ENCODE peak calls at places on chromosomes 4 and X, in five cellular contexts. M is OCI-LY7, V is psoas muscle, P is lung, B is stomach. Z is an unnamed sample.

GRCh38 chrX:40154229-40154852 is 56.6 kb upstream of the BCOR start:
- DNase-seq in M (peak; percentile 20), V (no peak), P (no peak), B (no peak), Z (peak; percentile 60)

GRCh38 chr4:34953145-34953799 is 1291.0 kb downstream of the ARAP2 start:
- DNase-seq in M (no peak), V (no peak), P (no peak), B (no peak), Z (no peak)

GRCh38 chr4:143343276-143343831 is 6.7 kb downstream of the GAB1 start:
- DNase-seq in M (no peak), V (no peak), P (no peak), B (no peak), Z (no peak)

GRCh38 chr4:150402968-150403367 is 179.0 kb upstream of the MAB21L2 start:
- DNase-seq in M (peak; percentile 42), V (peak; percentile 15), P (no peak), B (peak; percentile 89), Z (peak; percentile 87)

GRCh38 chr4:17713779-17714178 is 67.6 kb downstream of the FAM184B start:
- DNase-seq in M (no peak), V (no peak), P (no peak), B (no peak), Z (no peak)

GRCh38 chrX:110944793-110945466 is 149.3 kb upstream of the CHRDL1 start:
- DNase-seq in M (no peak), V (no peak), P (no peak), B (peak; percentile 45), Z (peak; percentile 84)

GRCh38 chrX:68983004-68983857 is 154.4 kb downstream of the EFNB1 start:
- DNase-seq in M (no peak), V (no peak), P (no peak), B (no peak), Z (no peak)

GRCh38 chr4:1116837-1117236 is 3.5 kb upstream of the RNF212 start:
- DNase-seq in M (no peak), V (no peak), P (no peak), B (no peak), Z (peak; percentile 32)

GRCh38 chr4:8690216-8690786 is 97.7 kb downstream of the CPZ start:
- DNase-seq in M (no peak), V (no peak), P (no peak), B (no peak), Z (no peak)

GRCh38 chr4:6674500-6675149 is 19.1 kb upstream of the S100P start:
- DNase-seq in M (peak; percentile 72), V (no peak), P (no peak), B (peak; percentile 58), Z (peak; percentile 32)

GRCh38 chr4:52956691-52957090 is 94.6 kb downstream of the RASL11B start:
- DNase-seq in M (no peak), V (no peak), P (no peak), B (no peak), Z (no peak)

GRCh38 chr4:16894406-16894805 is 4.0 kb downstream of the LDB2 start:
- DNase-seq in M (no peak), V (no peak), P (no peak), B (no peak), Z (no peak)

GRCh38 chrX:133674726-133675470 is 259.6 kb upstream of the GPC4 start:
- DNase-seq in M (no peak), V (no peak), P (peak; percentile 44), B (peak; percentile 33), Z (no peak)

GRCh38 chr4:17230727-17231126 is 281.2 kb downstream of the QDPR start:
- DNase-seq in M (no peak), V (no peak), P (no peak), B (no peak), Z (no peak)

GRCh38 chr4:49032440-49033161 is 46.5 kb downstream of the CWH43 start:
- DNase-seq in M (peak; percentile 22), V (no peak), P (no peak), B (no peak), Z (no peak)
- H3K9me3 ChIP-seq in M (no peaks in the 10 kb centered on the region), V (no peaks in the 10 kb centered on the region), P (peaks cover 2% of the 10 kb centered on the region), B (no peaks in the 10 kb centered on the region), Z (no peaks in the 10 kb centered on the region)

DNA sequence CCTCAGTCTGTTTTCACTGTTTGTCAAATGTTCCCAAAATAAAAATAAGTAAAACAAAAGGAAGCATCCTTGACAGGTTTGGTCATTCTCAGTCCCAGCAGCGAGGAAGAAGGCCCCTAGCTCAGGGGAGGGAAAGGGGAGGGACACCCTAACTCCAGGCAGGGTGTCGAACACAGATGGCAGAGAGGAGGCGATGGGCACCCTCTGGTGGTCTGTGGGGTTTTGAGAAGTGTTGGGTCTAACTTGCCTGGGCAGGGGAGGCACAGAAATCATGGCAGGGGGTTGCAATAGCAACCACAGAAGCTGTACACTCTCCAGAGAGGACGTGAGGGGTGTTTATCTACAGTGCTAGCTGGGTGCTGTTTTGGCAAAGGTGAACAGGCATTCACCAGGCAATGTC is 229.8 kb upstream of the SFRP2 start:
- DNase-seq in M (no peak), V (no peak), P (no peak), B (no peak), Z (no peak)
- TF ChIP-seq CTCF in M (peak; percentile 22), V (no peak), P (no peak), B (no peak), Z (no peak)

GRCh38 chrX:20743054-20743453 is 476.3 kb upstream of the RPS6KA3 start:
- DNase-seq in M (no peak), V (no peak), P (no peak), B (no peak), Z (no peak)
- H3K4me1 ChIP-seq in M (no peaks in the 10 kb centered on the region), V (no peaks in the 10 kb centered on the region), P (no peaks in the 10 kb centered on the region), B (no peaks in the 10 kb centered on the region), Z (no peaks in the 10 kb centered on the region)

DNA sequence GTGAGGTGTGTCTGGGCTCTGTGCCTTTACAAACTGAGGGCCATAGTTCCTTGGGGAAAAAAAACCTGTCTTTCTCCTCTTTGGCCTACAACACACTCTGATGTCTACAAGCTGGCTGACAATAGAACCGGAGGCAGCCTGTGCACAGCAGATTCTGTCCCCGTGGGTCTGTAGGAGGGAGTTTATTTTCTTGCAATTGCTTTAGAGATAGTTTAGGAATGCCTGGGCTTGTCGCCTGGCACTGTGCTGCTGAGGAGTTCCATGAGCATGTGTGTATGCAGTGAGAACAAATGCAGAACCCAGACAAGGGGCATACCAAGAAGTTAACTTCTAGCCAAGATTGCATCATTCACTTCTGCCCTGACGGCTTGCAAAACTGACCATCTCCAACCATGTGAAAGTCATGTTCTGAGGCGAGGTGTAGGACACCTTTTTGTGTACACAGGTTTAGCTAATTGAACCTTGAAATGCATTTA is 54.1 kb downstream of the CCNI start:
- DNase-seq in M (no peak), V (no peak), P (no peak), B (peak; percentile 34), Z (no peak)
- H3K9me3 ChIP-seq in M (no peaks in the 10 kb centered on the region), V (no peaks in the 10 kb centered on the region), P (no peaks in the 10 kb centered on the region), B (no peaks in the 10 kb centered on the region), Z (no peaks in the 10 kb centered on the region)

GRCh38 chrX:135521405-135522131 is 1.1 kb downstream of the INTS6L start:
- DNase-seq in M (peak; percentile 86), V (peak; percentile 75), P (peak; percentile 86), B (peak; percentile 78), Z (peak; percentile 80)
- TF ChIP-seq CTCF in M (no peak), V (no peak), P (no peak), B (no peak), Z (no peak)

DNA sequence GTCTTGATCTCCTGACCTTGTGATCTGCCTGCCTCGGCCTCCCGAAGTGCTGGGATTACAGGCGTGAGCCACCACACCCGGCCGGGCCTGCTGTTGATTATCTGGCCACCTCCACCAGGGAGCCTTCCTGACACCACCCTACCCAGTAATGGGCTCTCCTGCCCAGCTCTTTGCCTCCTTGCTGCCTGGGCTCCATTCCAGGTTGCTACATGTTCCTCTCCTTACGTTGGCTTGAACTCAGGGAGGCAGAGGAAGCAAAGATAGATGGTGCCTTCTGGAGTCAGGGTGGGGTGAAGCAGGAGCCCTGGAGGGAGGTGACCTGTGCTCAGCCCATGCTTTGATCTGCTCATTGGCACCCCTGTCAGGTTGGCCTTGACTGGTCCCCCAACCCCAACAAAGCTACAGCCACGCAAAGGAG is 26.3 kb downstream of the FLNA start:
- DNase-seq in M (no peak), V (no peak), P (no peak), B (no peak), Z (no peak)
- H3K4me1 ChIP-seq in M (no peaks in the 10 kb centered on the region), V (no peaks in the 10 kb centered on the region), P (no peaks in the 10 kb centered on the region), B (peaks cover 18% of the 10 kb centered on the region), Z (no peaks in the 10 kb centered on the region)

GRCh38 chr4:184066584-184067300 is 150.9 kb downstream of the ENPP6 start:
- DNase-seq in M (no peak), V (no peak), P (no peak), B (no peak), Z (no peak)

GRCh38 chr4:184062769-184063168 is 154.9 kb downstream of the ENPP6 start:
- DNase-seq in M (no peak), V (no peak), P (no peak), B (no peak), Z (no peak)

GRCh38 chr4:184064877-184065276 is 152.8 kb downstream of the ENPP6 start:
- DNase-seq in M (no peak), V (no peak), P (no peak), B (peak; percentile 74), Z (no peak)

DNA sequence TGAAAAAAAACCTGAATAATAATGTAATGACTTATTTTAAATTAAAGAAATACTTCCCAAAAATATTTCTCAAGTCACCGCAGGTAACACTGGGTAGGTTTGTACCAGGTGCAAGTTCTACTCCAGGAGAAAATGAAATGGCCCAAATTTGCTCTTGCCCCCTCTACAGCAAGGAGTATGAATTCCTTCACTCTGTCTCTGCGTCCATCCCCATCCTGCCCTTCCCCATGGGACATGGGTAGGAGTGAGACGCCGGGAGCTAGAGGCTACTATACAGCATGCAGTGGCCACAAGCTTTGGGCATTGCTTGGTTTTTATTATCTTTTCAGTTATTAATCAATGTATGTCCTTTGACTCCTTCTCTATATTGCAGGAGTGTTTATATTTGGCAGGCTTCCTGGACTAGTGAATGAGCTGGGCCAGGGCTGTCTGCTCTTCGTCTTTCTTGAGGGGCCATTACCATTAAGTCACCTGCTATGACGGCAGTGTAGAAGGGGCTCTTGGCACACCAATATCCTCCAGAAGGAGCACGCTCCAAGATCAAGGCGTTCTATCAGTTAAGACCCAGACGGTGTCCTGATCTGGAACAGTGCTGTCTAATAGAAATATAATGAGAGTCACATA is 149.6 kb downstream of the ENPP6 start:
- DNase-seq in M (no peak), V (no peak), P (no peak), B (no peak), Z (no peak)
- H3K9me3 ChIP-seq in M (no peaks in the 10 kb centered on the region), V (peaks cover 11% of the 10 kb centered on the region), P (peaks cover 5% of the 10 kb centered on the region), B (peaks cover 13% of the 10 kb centered on the region), Z (no peaks in the 10 kb centered on the region)

GRCh38 chr4:180394307-180394706 is 1848.9 kb upstream of the TENM3 start:
- DNase-seq in M (no peak), V (no peak), P (no peak), B (no peak), Z (no peak)
- TF ChIP-seq CTCF in M (no peak), V (no peak), P (no peak), B (no peak), Z (no peak)

DNA sequence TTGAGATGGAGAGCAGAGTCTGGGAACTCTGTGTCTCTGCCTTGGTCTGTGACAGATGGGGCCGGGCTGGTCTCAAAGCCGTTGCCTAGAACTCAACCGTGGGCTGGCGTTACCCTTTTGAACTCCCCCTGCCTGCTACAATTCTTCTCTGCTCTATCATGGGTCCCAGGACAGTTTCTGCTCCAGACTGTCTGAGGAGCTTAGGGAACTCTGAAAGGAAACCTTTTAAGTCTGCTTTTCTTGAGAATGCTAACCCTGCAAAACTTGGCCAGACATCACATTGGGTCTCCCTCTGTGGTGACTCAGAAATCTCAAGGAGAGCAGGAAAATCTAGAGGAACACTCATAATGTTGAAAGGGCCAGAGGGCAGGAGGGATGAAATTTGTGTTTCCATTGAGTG is 240.6 kb downstream of the CBR4 start:
- DNase-seq in M (no peak), V (no peak), P (no peak), B (no peak), Z (no peak)
- H3K4me1 ChIP-seq in M (no peaks in the 10 kb centered on the region), V (peaks cover 10% of the 10 kb centered on the region), P (peaks cover 9% of the 10 kb centered on the region), B (peaks cover 15% of the 10 kb centered on the region), Z (peaks cover 7% of the 10 kb centered on the region)

Z was measured in thyroid gland.